ENCODE peak calls at places on chromosomes 2 and 18, in nine cellular contexts. One of them, this sample, is unnamed.

GRCh38 chr18:59468821-59469220 is 109.8 kb upstream of the LMAN1 start:
- DNase-seq in GM13977: no peak
- DNase-seq in T follicular helper cell: no peak
- DNase-seq in right cardiac atrium: no peak
- DNase-seq in activated T-helper 1 cell treated with Interleukin-2 at 50 U/mL for 16 hours: no peak
- DNase-seq in HL-60: no peak
- DNase-seq in EL: no peak
- DNase-seq in choroid plexus epithelial cell: no peak
- DNase-seq in non-pigmented ciliary epithelial cell: no peak
- DNase-seq in this sample: no peak

GRCh38 chr2:209642146-209642815 is 129.4 kb upstream of the UNC80 start:
- DNase-seq in right cardiac atrium: no peak
- DNase-seq in EL: peak; percentile 39
- DNase-seq in HL-60: no peak
- DNase-seq in non-pigmented ciliary epithelial cell: no peak
- DNase-seq in choroid plexus epithelial cell: peak; percentile 37
- DNase-seq in activated T-helper 1 cell treated with Interleukin-2 at 50 U/mL for 16 hours: no peak
- DNase-seq in T follicular helper cell: no peak
- DNase-seq in GM13977: no peak
- DNase-seq in this sample: no peak

GRCh38 chr2:88885275-88885674 is 193.8 kb downstream of the RPIA start:
- DNase-seq in activated T-helper 1 cell treated with Interleukin-2 at 50 U/mL for 16 hours: no peak
- DNase-seq in choroid plexus epithelial cell: no peak
- DNase-seq in HL-60: no peak
- DNase-seq in non-pigmented ciliary epithelial cell: no peak
- DNase-seq in EL: no peak
- DNase-seq in T follicular helper cell: no peak
- DNase-seq in right cardiac atrium: no peak
- DNase-seq in GM13977: no peak
- DNase-seq in this sample: no peak

GRCh38 chr2:192090878-192091277 is 103.9 kb downstream of the TMEFF2 start:
- DNase-seq in activated T-helper 1 cell treated with Interleukin-2 at 50 U/mL for 16 hours: no peak
- DNase-seq in T follicular helper cell: no peak
- DNase-seq in GM13977: no peak
- DNase-seq in EL: no peak
- DNase-seq in right cardiac atrium: no peak
- DNase-seq in non-pigmented ciliary epithelial cell: no peak
- DNase-seq in choroid plexus epithelial cell: no peak
- DNase-seq in HL-60: no peak
- DNase-seq in this sample: no peak

GRCh38 chr2:64625352-64626145 is 28.2 kb downstream of the SERTAD2 start:
- DNase-seq in right cardiac atrium: no peak
- DNase-seq in choroid plexus epithelial cell: no peak
- DNase-seq in activated T-helper 1 cell treated with Interleukin-2 at 50 U/mL for 16 hours: no peak
- DNase-seq in HL-60: no peak
- DNase-seq in GM13977: peak; percentile 48
- DNase-seq in non-pigmented ciliary epithelial cell: no peak
- DNase-seq in EL: no peak
- DNase-seq in T follicular helper cell: no peak
- DNase-seq in this sample: no peak

GRCh38 chr2:169640104-169640503 is 54.1 kb downstream of the CFAP210 start:
- DNase-seq in choroid plexus epithelial cell: no peak
- DNase-seq in GM13977: no peak
- DNase-seq in HL-60: no peak
- DNase-seq in activated T-helper 1 cell treated with Interleukin-2 at 50 U/mL for 16 hours: no peak
- DNase-seq in right cardiac atrium: no peak
- DNase-seq in non-pigmented ciliary epithelial cell: no peak
- DNase-seq in EL: no peak
- DNase-seq in T follicular helper cell: no peak
- DNase-seq in this sample: no peak

GRCh38 chr2:76415821-76416220 is 705.1 kb upstream of the GCFC2 start:
- DNase-seq in T follicular helper cell: no peak
- DNase-seq in non-pigmented ciliary epithelial cell: no peak
- DNase-seq in right cardiac atrium: no peak
- DNase-seq in HL-60: no peak
- DNase-seq in EL: no peak
- DNase-seq in GM13977: peak; percentile 16
- DNase-seq in activated T-helper 1 cell treated with Interleukin-2 at 50 U/mL for 16 hours: no peak
- DNase-seq in choroid plexus epithelial cell: no peak
- DNase-seq in this sample: no peak

GRCh38 chr2:96321230-96322103 is 3.6 kb upstream of the ITPRIPL1 start:
- DNase-seq in choroid plexus epithelial cell: no peak
- DNase-seq in EL: peak; percentile 60
- DNase-seq in HL-60: peak; percentile 72
- DNase-seq in GM13977: peak; percentile 89
- DNase-seq in non-pigmented ciliary epithelial cell: no peak
- DNase-seq in activated T-helper 1 cell treated with Interleukin-2 at 50 U/mL for 16 hours: peak; percentile 72
- DNase-seq in right cardiac atrium: peak; percentile 40
- DNase-seq in T follicular helper cell: peak; percentile 43
- DNase-seq in this sample: peak; percentile 73

GRCh38 chr2:100285691-100286090 is 36.6 kb downstream of the LONRF2 start:
- DNase-seq in activated T-helper 1 cell treated with Interleukin-2 at 50 U/mL for 16 hours: no peak
- DNase-seq in GM13977: no peak
- DNase-seq in HL-60: no peak
- DNase-seq in choroid plexus epithelial cell: peak; percentile 47
- DNase-seq in right cardiac atrium: no peak
- DNase-seq in T follicular helper cell: no peak
- DNase-seq in non-pigmented ciliary epithelial cell: peak; percentile 19
- DNase-seq in EL: peak; percentile 47
- DNase-seq in this sample: no peak

GRCh38 chr18:70413455-70413854 is 124.6 kb downstream of the SOCS6 start:
- DNase-seq in EL: no peak
- DNase-seq in non-pigmented ciliary epithelial cell: no peak
- DNase-seq in choroid plexus epithelial cell: no peak
- DNase-seq in GM13977: no peak
- DNase-seq in T follicular helper cell: no peak
- DNase-seq in activated T-helper 1 cell treated with Interleukin-2 at 50 U/mL for 16 hours: no peak
- DNase-seq in HL-60: no peak
- DNase-seq in right cardiac atrium: no peak
- DNase-seq in this sample: no peak

GRCh38 chr2:39119732-39120520 is 925 bp downstream of the SOS1 start:
- DNase-seq in T follicular helper cell: peak; percentile 30
- DNase-seq in HL-60: no peak
- DNase-seq in right cardiac atrium: peak; percentile 56
- DNase-seq in non-pigmented ciliary epithelial cell: no peak
- DNase-seq in activated T-helper 1 cell treated with Interleukin-2 at 50 U/mL for 16 hours: peak; percentile 55
- DNase-seq in GM13977: peak; percentile 86
- DNase-seq in choroid plexus epithelial cell: peak; percentile 64
- DNase-seq in EL: peak; percentile 62
- DNase-seq in this sample: peak; percentile 71

GRCh38 chr2:124692707-124693106 is 667.6 kb downstream of the CNTNAP5 start:
- DNase-seq in T follicular helper cell: no peak
- DNase-seq in HL-60: no peak
- DNase-seq in right cardiac atrium: no peak
- DNase-seq in EL: no peak
- DNase-seq in activated T-helper 1 cell treated with Interleukin-2 at 50 U/mL for 16 hours: no peak
- DNase-seq in non-pigmented ciliary epithelial cell: no peak
- DNase-seq in choroid plexus epithelial cell: no peak
- DNase-seq in GM13977: no peak
- DNase-seq in this sample: no peak

GRCh38 chr18:32848836-32849235 is 76.0 kb upstream of the KLHL14 start:
- DNase-seq in EL: no peak
- DNase-seq in choroid plexus epithelial cell: no peak
- DNase-seq in non-pigmented ciliary epithelial cell: peak; percentile 8
- DNase-seq in right cardiac atrium: no peak
- DNase-seq in GM13977: no peak
- DNase-seq in HL-60: no peak
- DNase-seq in activated T-helper 1 cell treated with Interleukin-2 at 50 U/mL for 16 hours: no peak
- DNase-seq in T follicular helper cell: no peak
- DNase-seq in this sample: no peak

GRCh38 chr2:69755862-69756467 is 14.0 kb downstream of the ANXA4 start:
- DNase-seq in choroid plexus epithelial cell: peak; percentile 33
- DNase-seq in HL-60: no peak
- DNase-seq in right cardiac atrium: no peak
- DNase-seq in GM13977: no peak
- DNase-seq in non-pigmented ciliary epithelial cell: no peak
- DNase-seq in activated T-helper 1 cell treated with Interleukin-2 at 50 U/mL for 16 hours: no peak
- DNase-seq in EL: peak; percentile 92
- DNase-seq in T follicular helper cell: no peak
- DNase-seq in this sample: no peak

GRCh38 chr18:79395761-79396404 is at the start of gene NFATC1:
- DNase-seq in EL: peak; percentile 61
- DNase-seq in activated T-helper 1 cell treated with Interleukin-2 at 50 U/mL for 16 hours: peak; percentile 51
- DNase-seq in non-pigmented ciliary epithelial cell: no peak
- DNase-seq in right cardiac atrium: peak; percentile 92
- DNase-seq in choroid plexus epithelial cell: peak; percentile 54
- DNase-seq in T follicular helper cell: peak; percentile 81
- DNase-seq in GM13977: peak; percentile 90
- DNase-seq in HL-60: peak; percentile 55
- DNase-seq in this sample: peak; percentile 71

GRCh38 chr2:20524412-20525040 is 77.7 kb downstream of the RHOB start:
- DNase-seq in T follicular helper cell: no peak
- DNase-seq in HL-60: no peak
- DNase-seq in activated T-helper 1 cell treated with Interleukin-2 at 50 U/mL for 16 hours: no peak
- DNase-seq in EL: no peak
- DNase-seq in right cardiac atrium: peak; percentile 70
- DNase-seq in non-pigmented ciliary epithelial cell: no peak
- DNase-seq in choroid plexus epithelial cell: no peak
- DNase-seq in GM13977: peak; percentile 63
- DNase-seq in this sample: no peak

GRCh38 chr2:128389521-128389920 is 70.9 kb upstream of the HS6ST1 start:
- DNase-seq in choroid plexus epithelial cell: no peak
- DNase-seq in T follicular helper cell: no peak
- DNase-seq in right cardiac atrium: no peak
- DNase-seq in non-pigmented ciliary epithelial cell: no peak
- DNase-seq in EL: no peak
- DNase-seq in activated T-helper 1 cell treated with Interleukin-2 at 50 U/mL for 16 hours: no peak
- DNase-seq in HL-60: no peak
- DNase-seq in GM13977: no peak
- DNase-seq in this sample: no peak

GRCh38 chr18:8868276-8868675 is 162.9 kb downstream of the MTCL1 start:
- DNase-seq in choroid plexus epithelial cell: no peak
- DNase-seq in activated T-helper 1 cell treated with Interleukin-2 at 50 U/mL for 16 hours: no peak
- DNase-seq in HL-60: no peak
- DNase-seq in right cardiac atrium: no peak
- DNase-seq in EL: no peak
- DNase-seq in non-pigmented ciliary epithelial cell: no peak
- DNase-seq in GM13977: no peak
- DNase-seq in T follicular helper cell: no peak
- DNase-seq in this sample: no peak

GRCh38 chr2:189927823-189928222 is 134.7 kb downstream of the MSTN start:
- DNase-seq in activated T-helper 1 cell treated with Interleukin-2 at 50 U/mL for 16 hours: no peak
- DNase-seq in GM13977: no peak
- DNase-seq in choroid plexus epithelial cell: peak; percentile 8
- DNase-seq in HL-60: no peak
- DNase-seq in T follicular helper cell: no peak
- DNase-seq in non-pigmented ciliary epithelial cell: no peak
- DNase-seq in right cardiac atrium: no peak
- DNase-seq in EL: no peak
- DNase-seq in this sample: no peak

GRCh38 chr2:173869244-173869643 is 95.9 kb downstream of the SP3 start:
- DNase-seq in GM13977: no peak
- DNase-seq in EL: no peak
- DNase-seq in choroid plexus epithelial cell: no peak
- DNase-seq in right cardiac atrium: no peak
- DNase-seq in activated T-helper 1 cell treated with Interleukin-2 at 50 U/mL for 16 hours: no peak
- DNase-seq in T follicular helper cell: no peak
- DNase-seq in non-pigmented ciliary epithelial cell: no peak
- DNase-seq in HL-60: no peak
- DNase-seq in this sample: no peak

GRCh38 chr2:107775791-107776190 is 50.9 kb upstream of the RGPD4 start:
- DNase-seq in activated T-helper 1 cell treated with Interleukin-2 at 50 U/mL for 16 hours: no peak
- DNase-seq in T follicular helper cell: no peak
- DNase-seq in GM13977: no peak
- DNase-seq in right cardiac atrium: no peak
- DNase-seq in choroid plexus epithelial cell: no peak
- DNase-seq in EL: no peak
- DNase-seq in HL-60: no peak
- DNase-seq in non-pigmented ciliary epithelial cell: no peak
- DNase-seq in this sample: no peak

GRCh38 chr18:74519320-74520095 is 14.8 kb upstream of the CNDP1 start:
- DNase-seq in GM13977: no peak
- DNase-seq in EL: no peak
- DNase-seq in choroid plexus epithelial cell: no peak
- DNase-seq in activated T-helper 1 cell treated with Interleukin-2 at 50 U/mL for 16 hours: no peak
- DNase-seq in T follicular helper cell: no peak
- DNase-seq in HL-60: no peak
- DNase-seq in non-pigmented ciliary epithelial cell: no peak
- DNase-seq in right cardiac atrium: no peak
- DNase-seq in this sample: no peak

GRCh38 chr2:3134026-3134571 is 243.5 kb downstream of the EIPR1 start:
- DNase-seq in right cardiac atrium: no peak
- DNase-seq in choroid plexus epithelial cell: no peak
- DNase-seq in EL: no peak
- DNase-seq in activated T-helper 1 cell treated with Interleukin-2 at 50 U/mL for 16 hours: no peak
- DNase-seq in non-pigmented ciliary epithelial cell: no peak
- DNase-seq in T follicular helper cell: no peak
- DNase-seq in HL-60: no peak
- DNase-seq in GM13977: no peak
- DNase-seq in this sample: no peak

GRCh38 chr2:173150087-173150486 is 74.4 kb downstream of the MAP3K20 start:
- DNase-seq in right cardiac atrium: no peak
- DNase-seq in EL: peak; percentile 65
- DNase-seq in GM13977: no peak
- DNase-seq in T follicular helper cell: no peak
- DNase-seq in choroid plexus epithelial cell: peak; percentile 78
- DNase-seq in HL-60: no peak
- DNase-seq in activated T-helper 1 cell treated with Interleukin-2 at 50 U/mL for 16 hours: no peak
- DNase-seq in non-pigmented ciliary epithelial cell: peak; percentile 51
- DNase-seq in this sample: no peak

GRCh38 chr18:492451-492850 is 8.1 kb downstream of the COLEC12 start:
- DNase-seq in GM13977: no peak
- DNase-seq in T follicular helper cell: no peak
- DNase-seq in activated T-helper 1 cell treated with Interleukin-2 at 50 U/mL for 16 hours: no peak
- DNase-seq in HL-60: no peak
- DNase-seq in EL: no peak
- DNase-seq in non-pigmented ciliary epithelial cell: no peak
- DNase-seq in choroid plexus epithelial cell: no peak
- DNase-seq in right cardiac atrium: no peak
- DNase-seq in this sample: no peak

GRCh38 chr2:8087480-8087840 is 594.4 kb upstream of the ID2 start:
- DNase-seq in HL-60: no peak
- DNase-seq in GM13977: no peak
- DNase-seq in EL: peak; percentile 75
- DNase-seq in non-pigmented ciliary epithelial cell: no peak
- DNase-seq in right cardiac atrium: no peak
- DNase-seq in T follicular helper cell: no peak
- DNase-seq in choroid plexus epithelial cell: no peak
- DNase-seq in activated T-helper 1 cell treated with Interleukin-2 at 50 U/mL for 16 hours: no peak
- DNase-seq in this sample: no peak

GRCh38 chr2:28658369-28658768 is 93.3 kb upstream of the PPP1CB start:
- DNase-seq in choroid plexus epithelial cell: peak; percentile 86
- DNase-seq in GM13977: no peak
- DNase-seq in non-pigmented ciliary epithelial cell: no peak
- DNase-seq in EL: peak; percentile 51
- DNase-seq in right cardiac atrium: no peak
- DNase-seq in HL-60: no peak
- DNase-seq in activated T-helper 1 cell treated with Interleukin-2 at 50 U/mL for 16 hours: no peak
- DNase-seq in T follicular helper cell: no peak
- DNase-seq in this sample: no peak

GRCh38 chr18:48540329-48541025 is 1.6 kb downstream of the CTIF start:
- DNase-seq in choroid plexus epithelial cell: peak; percentile 50
- DNase-seq in right cardiac atrium: peak; percentile 71
- DNase-seq in T follicular helper cell: peak; percentile 16
- DNase-seq in HL-60: peak; percentile 68
- DNase-seq in EL: peak; percentile 73
- DNase-seq in activated T-helper 1 cell treated with Interleukin-2 at 50 U/mL for 16 hours: peak; percentile 16
- DNase-seq in GM13977: peak; percentile 68
- DNase-seq in non-pigmented ciliary epithelial cell: no peak
- DNase-seq in this sample: peak; percentile 42

GRCh38 chr2:85240055-85240454 is 87.7 kb downstream of the TGOLN2 start:
- DNase-seq in non-pigmented ciliary epithelial cell: no peak
- DNase-seq in EL: no peak
- DNase-seq in right cardiac atrium: peak; percentile 29
- DNase-seq in activated T-helper 1 cell treated with Interleukin-2 at 50 U/mL for 16 hours: no peak
- DNase-seq in choroid plexus epithelial cell: no peak
- DNase-seq in T follicular helper cell: no peak
- DNase-seq in HL-60: no peak
- DNase-seq in GM13977: no peak
- DNase-seq in this sample: no peak

GRCh38 chr2:12704378-12704777 is 12.4 kb upstream of the TRIB2 start:
- DNase-seq in right cardiac atrium: no peak
- DNase-seq in GM13977: no peak
- DNase-seq in non-pigmented ciliary epithelial cell: no peak
- DNase-seq in HL-60: no peak
- DNase-seq in activated T-helper 1 cell treated with Interleukin-2 at 50 U/mL for 16 hours: no peak
- DNase-seq in choroid plexus epithelial cell: peak; percentile 64
- DNase-seq in T follicular helper cell: no peak
- DNase-seq in EL: no peak
- DNase-seq in this sample: no peak

GRCh38 chr18:22285299-22286140 is 116.1 kb downstream of the GATA6 start:
- DNase-seq in non-pigmented ciliary epithelial cell: no peak
- DNase-seq in EL: peak; percentile 28
- DNase-seq in choroid plexus epithelial cell: no peak
- DNase-seq in activated T-helper 1 cell treated with Interleukin-2 at 50 U/mL for 16 hours: no peak
- DNase-seq in HL-60: peak; percentile 35
- DNase-seq in T follicular helper cell: no peak
- DNase-seq in GM13977: no peak
- DNase-seq in right cardiac atrium: no peak
- DNase-seq in this sample: no peak

This sample was measured in activated B cell treated with CpG ODN at 0.5 μM for 24 hours.